ENCODE peak calls at places on chromosome 11, in nine cellular contexts. F, J, M, X, C, N, L, P and E are unnamed samples.

GRCh38 chr11:8219257-8220021 is 44.2 kb downstream of the LMO1 start:
- DNase-seq in F (no peak), J (peak; percentile 60), M (peak; percentile 34), X (peak; percentile 67), C (no peak), N (no peak), L (peak; percentile 23), P (peak; percentile 72), E (peak; percentile 58)

GRCh38 chr11:57638811-57639320 is 10.8 kb downstream of the YPEL4 start:
- DNase-seq in F (no peak), J (no peak), M (no peak), X (no peak), C (peak; percentile 65), N (no peak), L (no peak), P (no peak), E (no peak)

GRCh38 chr11:108872781-108873291 is 208.0 kb downstream of the DDX10 start:
- DNase-seq in F (no peak), J (no peak), M (no peak), X (peak; percentile 77), C (no peak), N (no peak), L (no peak), P (no peak), E (peak; percentile 66)

GRCh38 chr11:102272047-102272824 is 45.0 kb upstream of the BIRC3 start:
- DNase-seq in F (no peak), J (no peak), M (no peak), X (no peak), C (no peak), N (no peak), L (no peak), P (peak; percentile 61), E (no peak)

GRCh38 chr11:34028407-34028804 is 23.1 kb upstream of the CAPRIN1 start:
- DNase-seq in F (peak; percentile 59), J (no peak), M (no peak), X (no peak), C (no peak), N (peak; percentile 38), L (no peak), P (peak; percentile 10), E (peak; percentile 6)

GRCh38 chr11:116927163-116927772 is 89.8 kb upstream of the APOA1 start:
- DNase-seq in F (no peak), J (no peak), M (no peak), X (peak; percentile 39), C (no peak), N (no peak), L (no peak), P (no peak), E (no peak)

GRCh38 chr11:34209809-34210208 is 104.4 kb downstream of the NAT10 start:
- DNase-seq in F (no peak), J (no peak), M (no peak), X (no peak), C (no peak), N (no peak), L (no peak), P (no peak), E (no peak)

GRCh38 chr11:15829312-15829711 is 527.0 kb downstream of the SOX6 start:
- DNase-seq in F (no peak), J (no peak), M (no peak), X (no peak), C (no peak), N (no peak), L (no peak), P (no peak), E (no peak)

GRCh38 chr11:128626913-128627665 is 39.7 kb upstream of the ETS1 start:
- DNase-seq in F (peak; percentile 37), J (no peak), M (no peak), X (no peak), C (no peak), N (peak; percentile 27), L (no peak), P (no peak), E (no peak)

GRCh38 chr11:2084721-2085120 is 54.5 kb downstream of the IGF2 start:
- DNase-seq in F (no peak), J (no peak), M (no peak), X (no peak), C (no peak), N (no peak), L (no peak), P (no peak), E (no peak)

GRCh38 chr11:62721994-62722393 is 5.3 kb downstream of the HNRNPUL2 start:
- DNase-seq in F (no peak), J (no peak), M (peak; percentile 15), X (peak; percentile 40), C (no peak), N (no peak), L (no peak), P (peak; percentile 51), E (peak; percentile 39)

DNA sequence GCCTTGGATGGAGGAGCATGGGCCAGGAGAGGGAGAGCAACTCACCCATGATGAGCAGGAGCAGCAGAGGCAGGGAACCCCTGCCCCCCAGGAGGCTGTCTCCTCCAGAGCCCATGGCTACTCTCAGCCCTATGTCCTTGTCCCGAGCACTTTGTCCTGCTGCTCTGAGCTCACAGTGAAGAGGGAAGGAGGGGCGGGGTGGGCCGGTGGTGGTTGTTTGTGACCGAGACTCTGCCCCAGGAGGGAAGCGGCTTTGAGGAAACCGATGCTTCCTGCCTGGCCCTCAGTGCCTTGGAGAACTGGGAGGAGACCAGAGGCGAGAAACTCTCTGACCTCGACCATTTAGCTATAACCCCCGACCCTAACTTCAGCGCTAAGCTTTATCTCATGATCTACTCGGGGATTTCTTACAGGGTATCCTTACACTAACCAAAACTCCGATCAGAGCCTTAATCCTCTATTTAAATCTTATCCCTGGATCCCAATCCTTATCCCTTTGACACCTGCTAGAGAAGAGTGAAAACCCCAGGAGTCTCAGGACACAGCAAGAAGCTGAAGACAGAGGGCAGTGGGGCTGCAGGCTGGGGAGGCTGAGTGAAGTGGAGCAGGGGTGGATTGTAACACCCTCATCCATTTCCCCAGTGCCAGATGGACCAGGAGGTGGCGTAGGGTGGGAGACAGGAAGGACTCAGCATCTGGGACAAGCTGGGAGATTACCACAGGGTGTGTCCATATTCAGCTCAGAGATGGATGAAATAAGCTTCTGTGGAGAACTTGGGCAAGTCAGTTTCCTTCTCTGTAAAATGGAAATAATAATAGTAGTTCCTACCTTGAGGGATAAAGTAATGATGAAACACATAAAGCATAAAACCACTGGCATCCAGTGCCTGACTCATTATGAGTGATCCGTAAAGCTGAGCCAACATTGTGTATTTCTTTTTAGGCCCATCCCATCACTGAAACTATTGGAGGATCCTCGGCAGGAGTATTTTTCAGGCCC is at the start of gene ROBO4:
- DNase-seq in F (no peak), J (no peak), M (peak; percentile 89), X (peak; percentile 97), C (no peak), N (peak; percentile 83), L (peak; percentile 67), P (no peak), E (peak; percentile 94)
- H3K4me3 ChIP-seq in F (peak within 1 kb of the TSS; percentile 18), J (peak within 1 kb of the TSS; percentile 57), M (no peak within 1 kb of the TSS), X (peak within 1 kb of the TSS; percentile 19), C (peak within 1 kb of the TSS; percentile 50), N (peak within 1 kb of the TSS; percentile 44), L (no peak within 1 kb of the TSS), P (no peak within 1 kb of the TSS), E (no peak within 1 kb of the TSS)

DNA sequence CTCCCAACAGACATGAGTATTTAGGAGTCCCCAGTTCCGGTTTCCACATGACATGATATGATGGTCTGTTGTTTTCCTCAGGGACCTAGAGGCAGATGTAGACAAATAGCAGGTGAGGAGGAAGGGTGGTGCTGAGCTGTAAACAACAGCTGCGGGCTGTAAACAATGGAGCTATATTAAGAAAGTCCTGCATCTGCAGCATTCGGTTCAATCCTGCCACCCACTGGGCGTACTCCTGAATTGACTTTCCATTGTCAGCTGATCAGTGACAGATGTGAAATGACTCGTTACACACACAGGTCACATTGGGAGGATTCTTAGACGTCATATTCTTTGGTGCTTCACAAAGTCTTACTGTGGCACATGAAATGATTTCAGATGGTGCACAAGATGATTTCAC is 26.8 kb upstream of the RAG1 start:
- DNase-seq in F (no peak), J (no peak), M (no peak), X (peak; percentile 60), C (no peak), N (peak; percentile 60), L (no peak), P (peak; percentile 49), E (peak; percentile 31)
- TF ChIP-seq CTCF in F (no peak), J (peak; percentile 50), M (peak; percentile 35), X (peak; percentile 65), C (peak; percentile 32), N (peak; percentile 55), L (peak; percentile 30), P (peak; percentile 43), E (peak; percentile 36)

DNA sequence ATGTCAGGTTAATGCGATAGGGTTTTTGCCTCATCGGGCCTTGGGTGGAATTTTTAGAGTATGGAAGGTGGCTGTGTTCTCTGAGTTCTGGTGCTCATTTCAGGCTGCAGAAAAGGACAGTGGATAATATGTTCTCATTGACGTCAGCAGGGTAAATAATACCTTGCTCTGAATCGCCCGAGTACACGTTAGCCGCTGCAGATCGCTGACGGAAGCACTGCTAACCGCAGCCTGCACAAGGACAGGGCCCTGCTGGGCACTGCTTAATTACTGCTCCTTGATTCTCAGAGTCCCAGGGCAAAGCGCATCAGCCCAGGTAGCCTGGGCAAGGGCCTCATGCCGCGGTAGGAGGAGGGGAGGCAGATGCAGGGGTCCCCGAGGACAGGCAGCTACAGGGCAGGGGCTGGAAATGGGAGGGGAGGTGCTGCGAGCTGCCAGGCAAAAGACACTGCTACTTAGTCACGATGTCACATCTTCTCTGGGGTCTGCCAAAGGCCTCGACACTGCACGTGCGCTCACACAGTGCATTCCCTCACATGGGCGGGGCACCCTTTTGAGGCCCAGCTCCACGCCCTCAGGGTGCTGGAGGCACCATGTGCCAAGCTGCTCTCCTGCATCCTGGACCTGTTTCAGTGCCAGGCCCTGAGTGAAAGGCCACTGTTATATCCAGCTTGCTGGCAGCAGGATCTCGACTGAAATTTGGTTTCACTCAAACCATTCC is 35.2 kb downstream of the PPP2R1B start:
- DNase-seq in F (peak; percentile 69), J (peak; percentile 84), M (peak; percentile 77), X (peak; percentile 89), C (no peak), N (no peak), L (no peak), P (peak; percentile 61), E (peak; percentile 92)
- H3K4me3 ChIP-seq in F (no peak overlapping the region), J (no peak overlapping the region), M (no peak overlapping the region), X (no peak overlapping the region), C (no peak overlapping the region), N (no peak overlapping the region), L (no peak overlapping the region), P (no peak overlapping the region), E (no peak overlapping the region)

GRCh38 chr11:120929090-120929489 is 94.8 kb upstream of the TBCEL start:
- DNase-seq in F (no peak), J (no peak), M (no peak), X (no peak), C (no peak), N (no peak), L (peak; percentile 16), P (no peak), E (no peak)

GRCh38 chr11:120932305-120932905 is 91.5 kb upstream of the TBCEL start:
- DNase-seq in F (no peak), J (no peak), M (no peak), X (no peak), C (no peak), N (no peak), L (no peak), P (no peak), E (no peak)

GRCh38 chr11:120928506-120929062 is 95.3 kb upstream of the TBCEL start:
- DNase-seq in F (no peak), J (no peak), M (no peak), X (no peak), C (no peak), N (no peak), L (no peak), P (no peak), E (no peak)

GRCh38 chr11:120929664-120930154 is 94.2 kb upstream of the TBCEL start:
- DNase-seq in F (no peak), J (no peak), M (peak; percentile 9), X (peak; percentile 50), C (no peak), N (peak; percentile 42), L (no peak), P (peak; percentile 80), E (peak; percentile 8)

GRCh38 chr11:120931057-120931779 is 92.7 kb upstream of the TBCEL start:
- DNase-seq in F (no peak), J (no peak), M (no peak), X (no peak), C (no peak), N (no peak), L (no peak), P (no peak), E (no peak)
- TF ChIP-seq CTCF in F (no peak), J (no peak), M (no peak), X (no peak), C (no peak), N (no peak), L (no peak), P (no peak), E (peak; percentile 5)